ENCODE peak calls at places on chromosomes 5 and 9, in four cellular contexts. One of them, this sample, is unnamed.

GRCh38 chr9:133421615-133422542 is at the start of gene ADAMTS13:
- DNase-seq in NCI-H1105 treated with DMSO at 0.1 percent for 48 hours: no peak
- DNase-seq in activated gamma-delta T cell treated with Interleukin-2 at 50 U/mL for 16 hours: no peak
- DNase-seq in nephron progenitor cell: no peak
- DNase-seq in this sample: no peak

GRCh38 chr9:136407911-136408310 is 2.5 kb downstream of the ENTR1 start:
- DNase-seq in nephron progenitor cell: no peak
- DNase-seq in activated gamma-delta T cell treated with Interleukin-2 at 50 U/mL for 16 hours: no peak
- DNase-seq in NCI-H1105 treated with DMSO at 0.1 percent for 48 hours: no peak
- DNase-seq in this sample: no peak

GRCh38 chr5:149765932-149766331 is 35.8 kb downstream of the PPARGC1B start:
- DNase-seq in activated gamma-delta T cell treated with Interleukin-2 at 50 U/mL for 16 hours: no peak
- DNase-seq in nephron progenitor cell: no peak
- DNase-seq in NCI-H1105 treated with DMSO at 0.1 percent for 48 hours: no peak
- DNase-seq in this sample: no peak

GRCh38 chr9:74838351-74838750 is 49.4 kb downstream of the TRPM6 start:
- DNase-seq in activated gamma-delta T cell treated with Interleukin-2 at 50 U/mL for 16 hours: no peak
- DNase-seq in NCI-H1105 treated with DMSO at 0.1 percent for 48 hours: no peak
- DNase-seq in nephron progenitor cell: no peak
- DNase-seq in this sample: no peak

GRCh38 chr5:102971693-102972293 is 148.1 kb downstream of the GIN1 start:
- DNase-seq in nephron progenitor cell: no peak
- DNase-seq in NCI-H1105 treated with DMSO at 0.1 percent for 48 hours: peak
- DNase-seq in activated gamma-delta T cell treated with Interleukin-2 at 50 U/mL for 16 hours: no peak
- DNase-seq in this sample: no peak

GRCh38 chr9:115250646-115251045 is 132.7 kb upstream of the TNC start:
- DNase-seq in NCI-H1105 treated with DMSO at 0.1 percent for 48 hours: no peak
- DNase-seq in activated gamma-delta T cell treated with Interleukin-2 at 50 U/mL for 16 hours: no peak
- DNase-seq in nephron progenitor cell: no peak
- DNase-seq in this sample: no peak

GRCh38 chr5:133869675-133869978 is 98.8 kb downstream of the C5orf15 start:
- DNase-seq in NCI-H1105 treated with DMSO at 0.1 percent for 48 hours: no peak
- DNase-seq in nephron progenitor cell: no peak
- DNase-seq in activated gamma-delta T cell treated with Interleukin-2 at 50 U/mL for 16 hours: no peak
- DNase-seq in this sample: no peak

GRCh38 chr9:130731355-130731754 is 37.8 kb downstream of the EXOSC2 start:
- DNase-seq in nephron progenitor cell: no peak
- DNase-seq in NCI-H1105 treated with DMSO at 0.1 percent for 48 hours: peak
- DNase-seq in activated gamma-delta T cell treated with Interleukin-2 at 50 U/mL for 16 hours: no peak
- DNase-seq in this sample: no peak

GRCh38 chr5:149150457-149150856 is 9.2 kb downstream of the ABLIM3 start:
- DNase-seq in NCI-H1105 treated with DMSO at 0.1 percent for 48 hours: no peak
- DNase-seq in nephron progenitor cell: no peak
- DNase-seq in activated gamma-delta T cell treated with Interleukin-2 at 50 U/mL for 16 hours: no peak
- DNase-seq in this sample: no peak

GRCh38 chr5:172765766-172766286 is 5.2 kb downstream of the DUSP1 start:
- DNase-seq in nephron progenitor cell: no peak
- DNase-seq in activated gamma-delta T cell treated with Interleukin-2 at 50 U/mL for 16 hours: no peak
- DNase-seq in NCI-H1105 treated with DMSO at 0.1 percent for 48 hours: no peak
- DNase-seq in this sample: no peak

GRCh38 chr5:32713396-32714381 is 2.6 kb downstream of the NPR3 start:
- DNase-seq in nephron progenitor cell: peak
- DNase-seq in NCI-H1105 treated with DMSO at 0.1 percent for 48 hours: no peak
- DNase-seq in activated gamma-delta T cell treated with Interleukin-2 at 50 U/mL for 16 hours: no peak
- DNase-seq in this sample: peak

GRCh38 chr9:77440057-77440456 is 208.1 kb downstream of the GNA14 start:
- DNase-seq in nephron progenitor cell: no peak
- DNase-seq in activated gamma-delta T cell treated with Interleukin-2 at 50 U/mL for 16 hours: no peak
- DNase-seq in NCI-H1105 treated with DMSO at 0.1 percent for 48 hours: no peak
- DNase-seq in this sample: no peak

GRCh38 chr5:73370076-73370475 is 78.5 kb downstream of the FOXD1 start:
- DNase-seq in activated gamma-delta T cell treated with Interleukin-2 at 50 U/mL for 16 hours: no peak
- DNase-seq in NCI-H1105 treated with DMSO at 0.1 percent for 48 hours: no peak
- DNase-seq in nephron progenitor cell: no peak
- DNase-seq in this sample: no peak

GRCh38 chr9:112887377-112887776 is 3.3 kb downstream of the SLC46A2 start:
- DNase-seq in activated gamma-delta T cell treated with Interleukin-2 at 50 U/mL for 16 hours: no peak
- DNase-seq in nephron progenitor cell: no peak
- DNase-seq in NCI-H1105 treated with DMSO at 0.1 percent for 48 hours: no peak
- DNase-seq in this sample: no peak

GRCh38 chr5:174315471-174315870 is 270.0 kb downstream of the NSG2 start:
- DNase-seq in activated gamma-delta T cell treated with Interleukin-2 at 50 U/mL for 16 hours: no peak
- DNase-seq in nephron progenitor cell: no peak
- DNase-seq in NCI-H1105 treated with DMSO at 0.1 percent for 48 hours: no peak
- DNase-seq in this sample: no peak

GRCh38 chr5:159098285-159099048 is 1.2 kb downstream of the EBF1 start:
- DNase-seq in NCI-H1105 treated with DMSO at 0.1 percent for 48 hours: no peak
- DNase-seq in activated gamma-delta T cell treated with Interleukin-2 at 50 U/mL for 16 hours: no peak
- DNase-seq in nephron progenitor cell: no peak
- DNase-seq in this sample: no peak

GRCh38 chr5:142376001-142376400 is 51.2 kb upstream of the SPRY4 start:
- DNase-seq in NCI-H1105 treated with DMSO at 0.1 percent for 48 hours: no peak
- DNase-seq in activated gamma-delta T cell treated with Interleukin-2 at 50 U/mL for 16 hours: no peak
- DNase-seq in nephron progenitor cell: no peak
- DNase-seq in this sample: no peak

GRCh38 chr5:128669803-128670202 is 131.8 kb upstream of the FBN2 start:
- DNase-seq in NCI-H1105 treated with DMSO at 0.1 percent for 48 hours: no peak
- DNase-seq in nephron progenitor cell: no peak
- DNase-seq in activated gamma-delta T cell treated with Interleukin-2 at 50 U/mL for 16 hours: no peak
- DNase-seq in this sample: no peak

GRCh38 chr9:92808726-92809451 is 44.3 kb upstream of the BICD2 start:
- DNase-seq in nephron progenitor cell: peak
- DNase-seq in activated gamma-delta T cell treated with Interleukin-2 at 50 U/mL for 16 hours: peak
- DNase-seq in NCI-H1105 treated with DMSO at 0.1 percent for 48 hours: peak
- DNase-seq in this sample: peak

GRCh38 chr9:77589046-77589795 is 58.9 kb downstream of the GNA14 start:
- DNase-seq in NCI-H1105 treated with DMSO at 0.1 percent for 48 hours: no peak
- DNase-seq in activated gamma-delta T cell treated with Interleukin-2 at 50 U/mL for 16 hours: no peak
- DNase-seq in nephron progenitor cell: no peak
- DNase-seq in this sample: no peak

GRCh38 chr9:126612813-126613641 is 701 bp upstream of the LMX1B start:
- DNase-seq in NCI-H1105 treated with DMSO at 0.1 percent for 48 hours: no peak
- DNase-seq in activated gamma-delta T cell treated with Interleukin-2 at 50 U/mL for 16 hours: no peak
- DNase-seq in nephron progenitor cell: peak
- DNase-seq in this sample: no peak

GRCh38 chr5:181246276-181247050 is 2.8 kb upstream of the RACK1 start:
- DNase-seq in nephron progenitor cell: peak
- DNase-seq in activated gamma-delta T cell treated with Interleukin-2 at 50 U/mL for 16 hours: peak
- DNase-seq in NCI-H1105 treated with DMSO at 0.1 percent for 48 hours: no peak
- DNase-seq in this sample: peak

GRCh38 chr5:154815684-154816247 is 34.6 kb downstream of the FAXDC2 start:
- DNase-seq in NCI-H1105 treated with DMSO at 0.1 percent for 48 hours: no peak
- DNase-seq in nephron progenitor cell: no peak
- DNase-seq in activated gamma-delta T cell treated with Interleukin-2 at 50 U/mL for 16 hours: no peak
- DNase-seq in this sample: no peak

GRCh38 chr9:101117091-101117490 is 88.6 kb downstream of the PLPPR1 start:
- DNase-seq in activated gamma-delta T cell treated with Interleukin-2 at 50 U/mL for 16 hours: no peak
- DNase-seq in nephron progenitor cell: no peak
- DNase-seq in NCI-H1105 treated with DMSO at 0.1 percent for 48 hours: no peak
- DNase-seq in this sample: no peak

This sample was measured in neuronal stem cell.